ENCODE peak calls at places on chromosome 3, in six cellular contexts. One of them, this sample, is unnamed.

GRCh38 chr3:113166719-113167492 is 44.5 kb upstream of the BOC start:
- DNase-seq in T-helper 1 cell: no peak
- DNase-seq in cardiac fibroblast: peak
- DNase-seq in lower leg skin: no peak
- DNase-seq in COR-L47: peak
- DNase-seq in MG63: peak
- DNase-seq in this sample: no peak

GRCh38 chr3:127677541-127678314 is 5.0 kb downstream of the ABTB1 start:
- DNase-seq in lower leg skin: no peak
- DNase-seq in COR-L47: no peak
- DNase-seq in MG63: no peak
- DNase-seq in cardiac fibroblast: no peak
- DNase-seq in T-helper 1 cell: peak
- DNase-seq in this sample: no peak

GRCh38 chr3:30702038-30702437 is 95.6 kb downstream of the TGFBR2 start:
- DNase-seq in MG63: no peak
- DNase-seq in cardiac fibroblast: no peak
- DNase-seq in COR-L47: no peak
- DNase-seq in T-helper 1 cell: no peak
- DNase-seq in lower leg skin: no peak
- DNase-seq in this sample: no peak

GRCh38 chr3:18683900-18684299 is 258.8 kb upstream of the SATB1 start:
- DNase-seq in cardiac fibroblast: no peak
- DNase-seq in COR-L47: no peak
- DNase-seq in MG63: no peak
- DNase-seq in T-helper 1 cell: no peak
- DNase-seq in lower leg skin: no peak
- DNase-seq in this sample: no peak

GRCh38 chr3:115651089-115651488 is 27.8 kb downstream of the GAP43 start:
- DNase-seq in cardiac fibroblast: no peak
- DNase-seq in COR-L47: no peak
- DNase-seq in T-helper 1 cell: no peak
- DNase-seq in MG63: no peak
- DNase-seq in lower leg skin: no peak
- DNase-seq in this sample: no peak

GRCh38 chr3:190038050-190038631 is 82.6 kb downstream of the P3H2 start:
- DNase-seq in COR-L47: no peak
- DNase-seq in T-helper 1 cell: no peak
- DNase-seq in cardiac fibroblast: peak
- DNase-seq in MG63: peak
- DNase-seq in lower leg skin: peak
- DNase-seq in this sample: no peak

GRCh38 chr3:11820540-11821041 is 26.1 kb downstream of the TAMM41 start:
- DNase-seq in lower leg skin: no peak
- DNase-seq in T-helper 1 cell: no peak
- DNase-seq in COR-L47: no peak
- DNase-seq in cardiac fibroblast: peak
- DNase-seq in MG63: peak
- DNase-seq in this sample: no peak

GRCh38 chr3:169772530-169772950 is 656 bp upstream of the MYNN start:
- DNase-seq in COR-L47: peak
- DNase-seq in T-helper 1 cell: peak
- DNase-seq in MG63: peak
- DNase-seq in lower leg skin: peak
- DNase-seq in cardiac fibroblast: peak
- DNase-seq in this sample: no peak

GRCh38 chr3:14531856-14532395 is 8.2 kb downstream of the GRIP2 start:
- DNase-seq in COR-L47: no peak
- DNase-seq in MG63: no peak
- DNase-seq in T-helper 1 cell: no peak
- DNase-seq in cardiac fibroblast: no peak
- DNase-seq in lower leg skin: no peak
- DNase-seq in this sample: no peak

GRCh38 chr3:73351423-73352071 is 273.2 kb downstream of the PDZRN3 start:
- DNase-seq in MG63: peak
- DNase-seq in cardiac fibroblast: no peak
- DNase-seq in T-helper 1 cell: no peak
- DNase-seq in COR-L47: no peak
- DNase-seq in lower leg skin: no peak
- DNase-seq in this sample: no peak